ENCODE peak calls at places on chromosomes 6 and 20, in six cellular contexts. U is IMR-90, F is fibroblast of lung, A is trophoblast cell, Y is GM23338, G is HCT116. L is an unnamed sample. For H3K4me1, the result is how much of the 10 kb centered on the place peaks cover.

GRCh38 chr6:95690328-95690727 is 113.0 kb downstream of the MANEA start:
- DNase-seq in G (no peak), F (no peak), Y (no peak), U (no peak), A (no peak), L (no peak)

GRCh38 chr6:33271098-33271607 is 523 bp downstream of the VPS52 start:
- DNase-seq in Y (no peak), G (no peak), F (peak), U (no peak), A (no peak), L (no peak)

GRCh38 chr6:12280458-12280857 is 9.7 kb upstream of the EDN1 start:
- DNase-seq in U (peak), A (peak), G (no peak), F (no peak), Y (no peak), L (no peak)

GRCh38 chr6:68343901-68344300 is 291.2 kb upstream of the ADGRB3 start:
- DNase-seq in U (peak), Y (peak), G (no peak), F (peak), A (no peak), L (no peak)

GRCh38 chr20:38905375-38905774 is 20.8 kb upstream of the FAM83D start:
- DNase-seq in U (no peak), Y (no peak), G (no peak), F (no peak), A (no peak), L (peak)

GRCh38 chr6:160462551-160463109 is 114.5 kb downstream of the SLC22A3 start:
- DNase-seq in G (no peak), A (no peak), Y (no peak), F (peak), U (peak), L (no peak)

GRCh38 chr6:81901589-81901988 is 149.1 kb upstream of the TENT5A start:
- DNase-seq in F (no peak), G (no peak), A (no peak), U (no peak), Y (no peak), L (no peak)

GRCh38 chr20:63748356-63749270 is 9.0 kb downstream of the SLC2A4RG start:
- DNase-seq in Y (no peak), G (no peak), F (no peak), U (no peak), A (no peak), L (no peak)

GRCh38 chr20:58420798-58421496 is 31.9 kb downstream of the VAPB start:
- DNase-seq in A (no peak), F (peak), G (peak), Y (no peak), U (peak), L (no peak)

GRCh38 chr6:148747493-148748160 is 797 bp downstream of the UST start:
- DNase-seq in F (no peak), Y (peak), U (peak), G (no peak), A (no peak), L (no peak)

GRCh38 chr6:97215157-97215769 is 67.8 kb downstream of the MMS22L start:
- DNase-seq in U (peak), Y (peak), G (peak), A (peak), F (peak), L (no peak)

DNA sequence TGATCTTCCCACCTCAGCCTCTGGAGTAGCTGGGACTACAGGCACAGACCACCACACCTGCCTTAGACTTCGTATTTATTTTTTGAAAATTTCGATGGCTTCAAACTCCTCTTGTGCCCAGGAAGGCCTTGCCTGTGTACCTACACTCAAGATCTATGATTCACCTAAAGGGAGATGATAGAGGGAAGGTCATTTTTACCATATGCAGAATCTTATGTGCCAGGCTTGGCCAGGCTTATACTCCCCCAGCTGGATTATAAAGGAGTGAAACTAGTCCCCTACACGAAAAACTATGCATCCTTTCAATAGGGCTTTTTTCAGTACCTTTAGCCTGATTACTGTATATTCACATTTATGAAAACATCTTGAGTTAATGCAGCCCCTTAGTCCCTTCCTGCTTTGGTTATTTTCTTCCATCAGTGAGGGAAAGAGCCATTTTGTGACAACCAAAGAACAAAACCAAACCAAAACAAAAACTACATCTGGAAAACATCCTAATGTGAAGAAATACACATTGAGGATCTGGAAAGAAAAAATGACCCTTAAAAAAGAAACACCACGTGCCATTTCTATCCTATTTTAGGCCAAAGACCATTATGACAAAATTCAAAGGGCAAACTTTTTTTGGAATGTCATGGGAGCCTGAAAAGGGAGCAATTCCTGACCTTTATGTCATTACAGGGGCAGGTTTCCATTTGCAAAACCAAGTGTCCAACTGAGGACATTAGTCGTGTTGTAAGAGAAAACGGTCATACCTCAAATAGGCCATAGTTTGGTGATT is 34.7 kb downstream of the RIPOR2 start:
- DNase-seq in A (no peak), Y (no peak), F (no peak), G (no peak), U (no peak), L (no peak)
- H3K4me1 ChIP-seq in A (under half), Y (under half), F (under half), G (under half), U (under half), L (under half)

DNA sequence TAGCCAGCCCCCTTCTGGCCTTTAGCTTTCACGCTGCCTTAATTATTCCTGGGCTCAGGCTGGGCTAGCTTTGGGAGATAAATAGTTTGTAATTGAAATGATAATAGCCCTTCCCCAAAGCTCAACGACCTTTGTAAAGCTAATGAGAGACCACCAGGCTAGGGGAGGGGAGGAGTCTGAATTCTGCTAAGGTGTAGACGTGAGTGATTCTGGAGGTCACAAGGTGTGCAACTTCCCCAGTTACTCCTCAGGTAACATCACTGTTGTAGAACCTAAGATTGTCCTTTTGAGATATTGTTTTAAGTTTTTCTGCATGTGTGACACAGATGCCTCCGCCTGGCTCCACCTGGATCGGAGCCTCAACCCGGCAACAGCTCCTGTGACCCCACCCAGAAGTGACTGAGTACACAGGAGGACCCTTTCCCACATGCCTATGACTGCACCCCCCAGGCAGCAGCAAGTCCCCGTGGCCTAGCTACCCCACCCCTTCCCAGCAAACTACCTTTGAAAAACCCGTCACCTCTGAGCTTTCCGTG is 5.8 kb upstream of the GPR31 start:
- DNase-seq in G (no peak), Y (peak), F (no peak), A (no peak), U (no peak), L (no peak)
- H3K4me2 ChIP-seq in G (no peak), Y (peak), F (no peak), A (no peak), U (no peak), L (no peak)

DNA sequence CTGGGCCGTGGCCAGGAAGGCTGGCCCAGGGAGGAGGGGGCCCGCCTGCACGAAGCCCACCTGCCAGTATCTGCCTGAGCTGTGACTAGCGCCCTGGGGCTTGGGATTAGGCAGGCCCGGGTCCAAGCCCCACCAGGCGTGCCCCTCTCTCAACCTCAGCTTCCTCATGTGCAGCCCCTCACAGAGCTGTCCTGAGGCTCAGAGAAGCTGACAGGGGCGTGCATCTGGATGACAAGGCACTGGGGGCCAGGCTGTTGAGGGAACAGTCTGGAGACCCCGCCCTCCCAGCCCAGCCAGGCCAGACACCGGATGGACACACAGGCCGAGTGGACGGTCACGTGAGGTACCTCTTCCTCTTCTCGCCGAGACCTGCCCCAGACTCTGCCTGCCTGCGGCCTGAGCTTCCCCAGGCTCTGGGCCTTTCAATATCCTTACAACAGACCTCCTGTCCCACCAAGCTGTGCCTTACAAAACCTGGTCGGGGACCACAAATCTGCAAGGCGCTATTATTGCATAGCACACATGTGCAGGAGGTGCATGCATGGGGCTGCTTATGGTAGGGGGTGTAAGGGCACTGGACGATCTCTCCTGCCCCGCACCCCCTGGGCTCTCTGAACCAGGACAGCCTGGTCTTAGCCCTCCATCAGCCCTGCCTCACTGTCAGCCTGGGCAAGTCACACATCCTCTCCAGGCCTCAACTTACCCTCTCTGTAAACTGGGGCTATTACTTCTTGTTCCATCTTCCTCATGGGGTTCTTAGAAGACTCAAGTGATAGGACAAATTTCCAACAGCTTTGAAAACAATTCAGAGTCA is 20.0 kb downstream of the NOL4L start:
- DNase-seq in G (no peak), F (no peak), U (no peak), A (no peak), Y (no peak), L (no peak)
- H3K4me1 ChIP-seq in G (under half), F (under half), U (under half), A (under half), Y (under half), L (under half)

DNA sequence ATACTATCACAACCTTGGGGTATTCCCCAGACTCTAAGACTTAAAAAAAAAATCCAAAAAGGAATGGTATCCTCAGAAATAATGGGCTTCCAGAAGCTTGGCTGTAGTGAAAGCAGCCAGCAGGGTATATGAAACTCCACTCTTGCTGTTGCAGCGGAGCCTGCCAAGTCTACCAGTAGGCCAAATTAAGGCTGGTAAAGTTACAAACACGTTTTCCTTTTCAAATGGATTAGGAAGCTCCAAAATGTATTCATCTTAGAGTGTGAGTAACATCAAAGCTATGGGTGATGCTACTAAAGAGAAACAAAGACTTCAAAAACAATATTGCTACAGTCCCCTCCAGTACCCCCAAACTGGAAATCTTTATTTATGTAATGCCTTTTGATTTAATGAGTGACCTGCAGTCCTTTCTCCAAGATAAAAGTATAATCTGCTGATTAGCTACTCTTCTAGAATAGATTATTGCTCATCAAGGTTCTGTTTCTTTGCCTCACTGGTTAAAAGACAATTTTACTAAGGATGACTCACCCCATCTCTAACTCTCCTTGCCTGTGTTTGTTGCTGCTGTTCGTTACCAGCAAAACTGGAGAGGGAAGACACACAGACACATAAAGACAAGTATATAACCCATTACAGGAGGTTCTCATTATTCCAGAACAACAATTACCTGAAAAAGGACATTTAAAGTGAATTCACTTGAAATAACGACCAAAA is 84.9 kb downstream of the BTBD9 start:
- DNase-seq in G (no peak), F (peak), Y (peak), A (no peak), U (peak), L (no peak)
- H3K4me2 ChIP-seq in G (peak), F (peak), Y (no peak), A (no peak), U (peak), L (no peak)

L was measured in PC-9.